ENCODE peak calls at places on chromosomes 16 and 17, in six cellular contexts. One of them, this sample, is unnamed.

GRCh38 chr16:84571010-84571409 is 46.9 kb downstream of the COTL1 start:
- DNase-seq in transverse colon: no peak
- DNase-seq in fibroblast of lung: no peak
- DNase-seq in left lung: no peak
- DNase-seq in GM12878: no peak
- DNase-seq in prostate gland: no peak
- DNase-seq in this sample: no peak

GRCh38 chr17:15398736-15399331 is 57.4 kb upstream of the TEKT3 start:
- DNase-seq in prostate gland: no peak
- DNase-seq in left lung: no peak
- DNase-seq in fibroblast of lung: peak
- DNase-seq in GM12878: no peak
- DNase-seq in transverse colon: no peak
- DNase-seq in this sample: peak

GRCh38 chr16:27698266-27698665 is 148.3 kb downstream of the KATNIP start:
- DNase-seq in transverse colon: no peak
- DNase-seq in GM12878: no peak
- DNase-seq in prostate gland: no peak
- DNase-seq in left lung: no peak
- DNase-seq in fibroblast of lung: no peak
- DNase-seq in this sample: no peak

GRCh38 chr16:318628-319027 is 33.9 kb downstream of the AXIN1 start:
- DNase-seq in transverse colon: no peak
- DNase-seq in GM12878: no peak
- DNase-seq in fibroblast of lung: no peak
- DNase-seq in prostate gland: no peak
- DNase-seq in left lung: no peak
- DNase-seq in this sample: no peak

GRCh38 chr16:46911650-46912049 is 27.5 kb downstream of the GPT2 start:
- DNase-seq in GM12878: no peak
- DNase-seq in left lung: no peak
- DNase-seq in fibroblast of lung: no peak
- DNase-seq in prostate gland: peak
- DNase-seq in transverse colon: no peak
- DNase-seq in this sample: no peak

GRCh38 chr16:23597003-23597756 is 1.1 kb upstream of the NDUFAB1 start:
- DNase-seq in transverse colon: peak
- DNase-seq in GM12878: no peak
- DNase-seq in prostate gland: no peak
- DNase-seq in left lung: no peak
- DNase-seq in fibroblast of lung: no peak
- DNase-seq in this sample: peak

GRCh38 chr16:87238371-87238715 is 78.8 kb downstream of the C16orf95 start:
- DNase-seq in fibroblast of lung: no peak
- DNase-seq in left lung: no peak
- DNase-seq in prostate gland: no peak
- DNase-seq in transverse colon: no peak
- DNase-seq in GM12878: no peak
- DNase-seq in this sample: no peak

GRCh38 chr17:63963123-63963522 is 9.6 kb downstream of the SCN4A start:
- DNase-seq in left lung: no peak
- DNase-seq in fibroblast of lung: no peak
- DNase-seq in prostate gland: no peak
- DNase-seq in transverse colon: no peak
- DNase-seq in GM12878: no peak
- DNase-seq in this sample: peak

GRCh38 chr16:12291989-12292759 is 315.6 kb downstream of the SNX29 start:
- DNase-seq in left lung: no peak
- DNase-seq in fibroblast of lung: no peak
- DNase-seq in transverse colon: no peak
- DNase-seq in prostate gland: no peak
- DNase-seq in GM12878: no peak
- DNase-seq in this sample: no peak

GRCh38 chr17:55606431-55606830 is 95.2 kb upstream of the SMIM36 start:
- DNase-seq in left lung: no peak
- DNase-seq in transverse colon: no peak
- DNase-seq in fibroblast of lung: peak
- DNase-seq in GM12878: no peak
- DNase-seq in prostate gland: no peak
- DNase-seq in this sample: no peak

GRCh38 chr16:1363501-1364041 is 11.8 kb downstream of the GNPTG start:
- DNase-seq in fibroblast of lung: peak
- DNase-seq in transverse colon: peak
- DNase-seq in prostate gland: peak
- DNase-seq in left lung: no peak
- DNase-seq in GM12878: no peak
- DNase-seq in this sample: peak

GRCh38 chr17:49762148-49762941 is 1.6 kb downstream of the FAM117A start:
- DNase-seq in left lung: no peak
- DNase-seq in prostate gland: no peak
- DNase-seq in transverse colon: no peak
- DNase-seq in GM12878: no peak
- DNase-seq in fibroblast of lung: no peak
- DNase-seq in this sample: no peak

GRCh38 chr17:64679710-64680216 is 17.7 kb upstream of the SMURF2 start:
- DNase-seq in left lung: no peak
- DNase-seq in fibroblast of lung: peak
- DNase-seq in GM12878: no peak
- DNase-seq in prostate gland: no peak
- DNase-seq in transverse colon: no peak
- DNase-seq in this sample: no peak

GRCh38 chr16:80804061-80804450 is 342 bp downstream of the CDYL2 start:
- DNase-seq in prostate gland: peak
- DNase-seq in fibroblast of lung: peak
- DNase-seq in left lung: peak
- DNase-seq in GM12878: no peak
- DNase-seq in transverse colon: peak
- DNase-seq in this sample: peak

GRCh38 chr16:11067697-11068141 is 123.4 kb downstream of the CLEC16A start:
- DNase-seq in left lung: no peak
- DNase-seq in prostate gland: no peak
- DNase-seq in fibroblast of lung: no peak
- DNase-seq in GM12878: no peak
- DNase-seq in transverse colon: no peak
- DNase-seq in this sample: no peak

GRCh38 chr17:1754430-1755112 is 7.3 kb upstream of the SERPINF1 start:
- DNase-seq in transverse colon: no peak
- DNase-seq in left lung: no peak
- DNase-seq in prostate gland: no peak
- DNase-seq in fibroblast of lung: no peak
- DNase-seq in GM12878: no peak
- DNase-seq in this sample: no peak

GRCh38 chr16:54284319-54284930 is 2.2 kb downstream of the IRX3 start:
- DNase-seq in prostate gland: peak
- DNase-seq in left lung: no peak
- DNase-seq in fibroblast of lung: no peak
- DNase-seq in transverse colon: peak
- DNase-seq in GM12878: no peak
- DNase-seq in this sample: no peak

GRCh38 chr17:62681061-62681938 is 53.8 kb downstream of the MRC2 start:
- DNase-seq in fibroblast of lung: no peak
- DNase-seq in left lung: no peak
- DNase-seq in GM12878: no peak
- DNase-seq in transverse colon: no peak
- DNase-seq in prostate gland: no peak
- DNase-seq in this sample: no peak

GRCh38 chr17:62679866-62680377 is 52.5 kb downstream of the MRC2 start:
- DNase-seq in fibroblast of lung: no peak
- DNase-seq in prostate gland: no peak
- DNase-seq in transverse colon: no peak
- DNase-seq in GM12878: no peak
- DNase-seq in left lung: no peak
- DNase-seq in this sample: no peak

GRCh38 chr17:62678214-62678919 is 50.9 kb downstream of the MRC2 start:
- DNase-seq in left lung: no peak
- DNase-seq in prostate gland: no peak
- DNase-seq in transverse colon: no peak
- DNase-seq in fibroblast of lung: no peak
- DNase-seq in GM12878: no peak
- DNase-seq in this sample: no peak

GRCh38 chr17:62681939-62682381 is 54.5 kb downstream of the MRC2 start:
- DNase-seq in prostate gland: no peak
- DNase-seq in transverse colon: no peak
- DNase-seq in fibroblast of lung: no peak
- DNase-seq in left lung: no peak
- DNase-seq in GM12878: no peak
- DNase-seq in this sample: no peak

DNA sequence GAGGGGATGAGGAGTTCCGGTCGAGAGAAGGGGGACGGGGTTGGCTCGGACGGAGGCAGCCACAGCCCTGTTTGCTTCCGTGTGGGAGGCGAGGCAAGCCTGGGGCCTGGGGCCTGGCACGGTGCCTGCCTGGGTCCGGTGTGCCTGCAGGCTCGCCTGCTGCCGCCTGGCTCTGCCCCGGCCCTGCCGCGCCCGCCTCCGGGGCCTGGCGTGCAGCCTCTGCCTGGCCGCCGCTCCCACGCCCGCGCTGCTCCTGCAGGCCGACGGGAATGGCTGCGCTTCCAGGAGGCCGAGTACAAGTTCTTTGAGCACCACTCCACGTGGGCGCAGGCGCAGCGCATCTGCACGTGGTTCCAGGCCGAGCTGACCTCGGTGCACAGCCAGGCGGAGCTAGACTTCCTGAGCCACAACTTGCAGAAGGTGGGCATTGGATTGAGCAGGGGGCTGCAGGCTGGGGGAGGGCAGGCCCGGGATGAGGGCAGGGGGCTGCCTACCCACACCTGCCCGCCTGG is 53.1 kb downstream of the MRC2 start:
- DNase-seq in prostate gland: no peak
- DNase-seq in left lung: no peak
- DNase-seq in GM12878: no peak
- DNase-seq in transverse colon: peak
- DNase-seq in fibroblast of lung: no peak
- DNase-seq in this sample: no peak
- TF ChIP-seq CTCF in prostate gland: no peak
- TF ChIP-seq CTCF in left lung: no peak
- TF ChIP-seq CTCF in GM12878: no peak
- TF ChIP-seq CTCF in transverse colon: no peak
- TF ChIP-seq CTCF in fibroblast of lung: no peak
- TF ChIP-seq CTCF in this sample: no peak

GRCh38 chr16:57786632-57787518 is 15.4 kb downstream of the KIFC3 start:
- DNase-seq in left lung: no peak
- DNase-seq in GM12878: no peak
- DNase-seq in transverse colon: peak
- DNase-seq in prostate gland: no peak
- DNase-seq in fibroblast of lung: peak
- DNase-seq in this sample: peak
- H3K27ac ChIP-seq in left lung: no peak
- H3K27ac ChIP-seq in GM12878: no peak
- H3K27ac ChIP-seq in transverse colon: no peak
- H3K27ac ChIP-seq in prostate gland: no peak
- H3K27ac ChIP-seq in fibroblast of lung: peak
- H3K27ac ChIP-seq in this sample: peak

GRCh38 chr16:31456988-31457360 is 2.3 kb upstream of the ARMC5 start:
- DNase-seq in prostate gland: no peak
- DNase-seq in GM12878: no peak
- DNase-seq in transverse colon: no peak
- DNase-seq in left lung: no peak
- DNase-seq in fibroblast of lung: no peak
- DNase-seq in this sample: peak

GRCh38 chr16:31452631-31453106 is 6.6 kb upstream of the ARMC5 start:
- DNase-seq in prostate gland: no peak
- DNase-seq in left lung: no peak
- DNase-seq in fibroblast of lung: peak
- DNase-seq in transverse colon: no peak
- DNase-seq in GM12878: no peak
- DNase-seq in this sample: peak

GRCh38 chr16:31458073-31458834 is 1.0 kb upstream of the ARMC5 start:
- DNase-seq in transverse colon: peak
- DNase-seq in left lung: peak
- DNase-seq in prostate gland: no peak
- DNase-seq in fibroblast of lung: no peak
- DNase-seq in GM12878: no peak
- DNase-seq in this sample: peak

GRCh38 chr16:31453255-31454204 is 5.8 kb upstream of the ARMC5 start:
- DNase-seq in prostate gland: no peak
- DNase-seq in GM12878: no peak
- DNase-seq in left lung: no peak
- DNase-seq in transverse colon: peak
- DNase-seq in fibroblast of lung: peak
- DNase-seq in this sample: peak

DNA sequence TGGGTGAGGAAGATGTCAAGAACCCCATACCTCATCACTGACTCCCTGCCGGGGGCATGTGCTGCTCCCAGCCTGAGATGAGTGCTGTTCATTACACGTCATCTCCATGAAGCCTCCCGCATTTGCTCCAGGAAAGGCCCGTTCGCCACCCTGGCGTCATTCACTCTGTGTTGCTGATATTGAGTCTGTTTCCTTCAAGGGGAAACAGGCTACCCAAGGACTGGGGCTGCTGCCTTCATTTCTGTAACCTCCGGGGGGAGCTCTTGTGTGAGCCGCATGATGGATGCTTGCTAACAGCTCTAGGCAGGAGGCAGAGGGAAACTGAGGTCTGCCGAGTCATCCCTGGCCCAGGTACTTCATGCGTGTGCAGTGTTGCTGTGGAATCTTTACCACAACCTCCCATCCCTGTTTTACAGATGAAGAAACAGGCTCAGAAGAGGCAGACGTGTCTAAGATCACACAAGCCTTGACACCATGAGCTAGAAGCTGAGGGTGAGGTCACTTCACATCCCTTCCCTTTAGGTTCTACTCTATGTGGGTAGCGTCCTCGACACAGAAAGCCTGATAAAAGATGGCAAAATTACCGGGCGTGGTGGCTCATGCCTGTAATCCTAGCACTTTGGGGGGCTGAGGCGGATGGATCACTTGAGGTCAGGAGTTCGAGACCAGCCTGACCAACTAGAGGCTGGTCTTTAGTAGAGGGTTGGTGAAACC is 3.5 kb upstream of the ARMC5 start:
- DNase-seq in transverse colon: no peak
- DNase-seq in prostate gland: no peak
- DNase-seq in fibroblast of lung: no peak
- DNase-seq in GM12878: no peak
- DNase-seq in left lung: no peak
- DNase-seq in this sample: peak
- TF ChIP-seq CTCF in transverse colon: no peak
- TF ChIP-seq CTCF in prostate gland: no peak
- TF ChIP-seq CTCF in fibroblast of lung: peak
- TF ChIP-seq CTCF in GM12878: peak
- TF ChIP-seq CTCF in left lung: no peak
- TF ChIP-seq CTCF in this sample: no peak

GRCh38 chr16:30348929-30349328 is 6.2 kb downstream of the CD2BP2 start:
- DNase-seq in GM12878: no peak
- DNase-seq in fibroblast of lung: no peak
- DNase-seq in prostate gland: no peak
- DNase-seq in left lung: no peak
- DNase-seq in transverse colon: peak
- DNase-seq in this sample: no peak

GRCh38 chr16:30349695-30350094 is 5.4 kb downstream of the CD2BP2 start:
- DNase-seq in left lung: no peak
- DNase-seq in transverse colon: peak
- DNase-seq in prostate gland: no peak
- DNase-seq in GM12878: peak
- DNase-seq in fibroblast of lung: no peak
- DNase-seq in this sample: no peak

GRCh38 chr16:30342751-30343490 is 12.2 kb downstream of the CD2BP2 start:
- DNase-seq in left lung: no peak
- DNase-seq in prostate gland: no peak
- DNase-seq in transverse colon: no peak
- DNase-seq in fibroblast of lung: no peak
- DNase-seq in GM12878: no peak
- DNase-seq in this sample: no peak

GRCh38 chr16:30348113-30348512 is 7.0 kb downstream of the CD2BP2 start:
- DNase-seq in GM12878: no peak
- DNase-seq in fibroblast of lung: no peak
- DNase-seq in transverse colon: no peak
- DNase-seq in prostate gland: no peak
- DNase-seq in left lung: no peak
- DNase-seq in this sample: peak

GRCh38 chr16:30346286-30346685 is 8.8 kb downstream of the CD2BP2 start:
- DNase-seq in left lung: no peak
- DNase-seq in transverse colon: no peak
- DNase-seq in prostate gland: no peak
- DNase-seq in GM12878: no peak
- DNase-seq in fibroblast of lung: no peak
- DNase-seq in this sample: no peak
- H3K27ac ChIP-seq in left lung: no peak
- H3K27ac ChIP-seq in transverse colon: no peak
- H3K27ac ChIP-seq in prostate gland: no peak
- H3K27ac ChIP-seq in GM12878: no peak
- H3K27ac ChIP-seq in fibroblast of lung: no peak
- H3K27ac ChIP-seq in this sample: no peak